ENCODE peak calls at places on chromosomes 3 and 15, in ten cellular contexts. One of them, this sample, is unnamed.

GRCh38 chr3:194865595-194865994 is 179.9 kb downstream of the FAM43A start:
- DNase-seq in renal cortical epithelial cell: no peak
- DNase-seq in head of caudate nucleus: no peak
- DNase-seq in neural progenitor cell: no peak
- DNase-seq in HCT116: no peak
- DNase-seq in ascending aorta: no peak
- DNase-seq in colonic mucosa: no peak
- DNase-seq in NCI-H1417: no peak
- DNase-seq in LoVo: no peak
- DNase-seq in CD4-positive, alpha-beta T cell: no peak
- DNase-seq in this sample: no peak

GRCh38 chr3:14586611-14587010 is 46.5 kb upstream of the GRIP2 start:
- DNase-seq in head of caudate nucleus: no peak
- DNase-seq in neural progenitor cell: no peak
- DNase-seq in NCI-H1417: no peak
- DNase-seq in colonic mucosa: no peak
- DNase-seq in renal cortical epithelial cell: no peak
- DNase-seq in LoVo: no peak
- DNase-seq in ascending aorta: no peak
- DNase-seq in CD4-positive, alpha-beta T cell: no peak
- DNase-seq in HCT116: no peak
- DNase-seq in this sample: no peak

GRCh38 chr3:41198526-41198925 is 779 bp upstream of the CTNNB1 start:
- DNase-seq in HCT116: no peak
- DNase-seq in ascending aorta: peak
- DNase-seq in NCI-H1417: no peak
- DNase-seq in renal cortical epithelial cell: no peak
- DNase-seq in LoVo: no peak
- DNase-seq in CD4-positive, alpha-beta T cell: no peak
- DNase-seq in head of caudate nucleus: no peak
- DNase-seq in neural progenitor cell: peak
- DNase-seq in colonic mucosa: peak
- DNase-seq in this sample: no peak

GRCh38 chr3:124217542-124217941 is 225.6 kb upstream of the ROPN1 start:
- DNase-seq in HCT116: peak
- DNase-seq in LoVo: peak
- DNase-seq in neural progenitor cell: peak
- DNase-seq in NCI-H1417: no peak
- DNase-seq in colonic mucosa: peak
- DNase-seq in CD4-positive, alpha-beta T cell: no peak
- DNase-seq in head of caudate nucleus: no peak
- DNase-seq in ascending aorta: peak
- DNase-seq in renal cortical epithelial cell: peak
- DNase-seq in this sample: peak

GRCh38 chr3:173467501-173467900 is 70.0 kb downstream of the NLGN1 start:
- DNase-seq in renal cortical epithelial cell: peak
- DNase-seq in neural progenitor cell: no peak
- DNase-seq in CD4-positive, alpha-beta T cell: no peak
- DNase-seq in ascending aorta: no peak
- DNase-seq in colonic mucosa: no peak
- DNase-seq in head of caudate nucleus: no peak
- DNase-seq in NCI-H1417: no peak
- DNase-seq in HCT116: no peak
- DNase-seq in LoVo: no peak
- DNase-seq in this sample: no peak

GRCh38 chr15:31031471-31032064 is 40.1 kb upstream of the MTMR10 start:
- DNase-seq in neural progenitor cell: no peak
- DNase-seq in head of caudate nucleus: no peak
- DNase-seq in NCI-H1417: no peak
- DNase-seq in LoVo: no peak
- DNase-seq in ascending aorta: no peak
- DNase-seq in colonic mucosa: no peak
- DNase-seq in renal cortical epithelial cell: peak
- DNase-seq in CD4-positive, alpha-beta T cell: no peak
- DNase-seq in HCT116: no peak
- DNase-seq in this sample: peak

GRCh38 chr3:187811580-187812250 is 66.4 kb upstream of the BCL6 start:
- DNase-seq in head of caudate nucleus: no peak
- DNase-seq in ascending aorta: no peak
- DNase-seq in HCT116: no peak
- DNase-seq in neural progenitor cell: no peak
- DNase-seq in NCI-H1417: no peak
- DNase-seq in renal cortical epithelial cell: peak
- DNase-seq in CD4-positive, alpha-beta T cell: no peak
- DNase-seq in LoVo: no peak
- DNase-seq in colonic mucosa: no peak
- DNase-seq in this sample: peak

GRCh38 chr3:30679045-30679444 is 72.6 kb downstream of the TGFBR2 start:
- DNase-seq in CD4-positive, alpha-beta T cell: no peak
- DNase-seq in neural progenitor cell: no peak
- DNase-seq in colonic mucosa: no peak
- DNase-seq in LoVo: no peak
- DNase-seq in NCI-H1417: no peak
- DNase-seq in HCT116: no peak
- DNase-seq in head of caudate nucleus: no peak
- DNase-seq in renal cortical epithelial cell: no peak
- DNase-seq in ascending aorta: no peak
- DNase-seq in this sample: no peak

GRCh38 chr3:94004301-94004910 is 24.0 kb downstream of the STX19 start:
- DNase-seq in head of caudate nucleus: no peak
- DNase-seq in LoVo: peak
- DNase-seq in colonic mucosa: no peak
- DNase-seq in HCT116: peak
- DNase-seq in neural progenitor cell: peak
- DNase-seq in NCI-H1417: no peak
- DNase-seq in ascending aorta: no peak
- DNase-seq in renal cortical epithelial cell: peak
- DNase-seq in CD4-positive, alpha-beta T cell: no peak
- DNase-seq in this sample: peak

GRCh38 chr3:171420667-171421066 is 39.5 kb downstream of the TNIK start:
- DNase-seq in ascending aorta: no peak
- DNase-seq in colonic mucosa: no peak
- DNase-seq in CD4-positive, alpha-beta T cell: no peak
- DNase-seq in neural progenitor cell: no peak
- DNase-seq in head of caudate nucleus: peak
- DNase-seq in LoVo: no peak
- DNase-seq in renal cortical epithelial cell: no peak
- DNase-seq in HCT116: no peak
- DNase-seq in NCI-H1417: no peak
- DNase-seq in this sample: no peak